ENCODE peak calls at places on chromosomes 4 and X, in five cellular contexts. One of them, this sample, is unnamed.

GRCh38 chr4:1795304-1796195 is 2.5 kb downstream of the FGFR3 start:
- DNase-seq in HFF-Myc: no peak
- DNase-seq in PC-3: no peak
- DNase-seq in heart right ventricle: no peak
- DNase-seq in HCT116: no peak
- DNase-seq in this sample: no peak

GRCh38 chr4:111283066-111283677 is 660.3 kb upstream of the PITX2 start:
- DNase-seq in HFF-Myc: peak
- DNase-seq in PC-3: peak
- DNase-seq in heart right ventricle: peak
- DNase-seq in HCT116: peak
- DNase-seq in this sample: peak

GRCh38 chr4:153731239-153731638 is 28.6 kb downstream of the RNF175 start:
- DNase-seq in HFF-Myc: peak
- DNase-seq in PC-3: no peak
- DNase-seq in heart right ventricle: no peak
- DNase-seq in HCT116: no peak
- DNase-seq in this sample: peak

GRCh38 chrX:143437439-143437838 is 79.8 kb downstream of the SPANXN3 start:
- DNase-seq in HFF-Myc: no peak
- DNase-seq in PC-3: peak
- DNase-seq in heart right ventricle: no peak
- DNase-seq in HCT116: no peak
- DNase-seq in this sample: no peak

GRCh38 chrX:11472879-11473278 is 179.7 kb downstream of the AMELX start:
- DNase-seq in HFF-Myc: no peak
- DNase-seq in PC-3: no peak
- DNase-seq in heart right ventricle: no peak
- DNase-seq in HCT116: no peak
- DNase-seq in this sample: no peak

GRCh38 chr4:1195109-1195671 is 22.8 kb upstream of the SPON2 start:
- DNase-seq in HFF-Myc: no peak
- DNase-seq in PC-3: no peak
- DNase-seq in heart right ventricle: no peak
- DNase-seq in HCT116: no peak
- DNase-seq in this sample: no peak

GRCh38 chr4:42768125-42768748 is 111.3 kb upstream of the ATP8A1 start:
- DNase-seq in HFF-Myc: no peak
- DNase-seq in PC-3: no peak
- DNase-seq in heart right ventricle: no peak
- DNase-seq in HCT116: no peak
- DNase-seq in this sample: no peak

GRCh38 chr4:10106421-10107039 is 10.1 kb downstream of the WDR1 start:
- DNase-seq in HFF-Myc: peak
- DNase-seq in PC-3: peak
- DNase-seq in heart right ventricle: no peak
- DNase-seq in HCT116: peak
- DNase-seq in this sample: peak

GRCh38 chr4:60344908-60345307 is 855.2 kb upstream of the ADGRL3 start:
- DNase-seq in HFF-Myc: no peak
- DNase-seq in PC-3: peak
- DNase-seq in heart right ventricle: no peak
- DNase-seq in HCT116: no peak
- DNase-seq in this sample: no peak

GRCh38 chr4:176753049-176753448 is 39.7 kb downstream of the VEGFC start:
- DNase-seq in HFF-Myc: peak
- DNase-seq in PC-3: peak
- DNase-seq in heart right ventricle: no peak
- DNase-seq in HCT116: no peak
- DNase-seq in this sample: peak

GRCh38 chr4:68180858-68181531 is 51.3 kb upstream of the TMPRSS11F start:
- DNase-seq in HFF-Myc: no peak
- DNase-seq in PC-3: peak
- DNase-seq in heart right ventricle: no peak
- DNase-seq in HCT116: no peak
- DNase-seq in this sample: peak

GRCh38 chr4:675036-675804 is 878 bp downstream of the MYL5 start:
- DNase-seq in HFF-Myc: no peak
- DNase-seq in PC-3: no peak
- DNase-seq in heart right ventricle: no peak
- DNase-seq in HCT116: no peak
- DNase-seq in this sample: peak

GRCh38 chr4:141193516-141193915 is 27.2 kb upstream of the ZNF330 start:
- DNase-seq in HFF-Myc: no peak
- DNase-seq in PC-3: no peak
- DNase-seq in heart right ventricle: no peak
- DNase-seq in HCT116: no peak
- DNase-seq in this sample: no peak

GRCh38 chr4:37661643-37662221 is 24.4 kb downstream of the RELL1 start:
- DNase-seq in HFF-Myc: peak
- DNase-seq in PC-3: no peak
- DNase-seq in heart right ventricle: no peak
- DNase-seq in HCT116: no peak
- DNase-seq in this sample: peak

GRCh38 chr4:667545-667925 is 6.5 kb downstream of the ATP5ME start:
- DNase-seq in HFF-Myc: no peak
- DNase-seq in PC-3: no peak
- DNase-seq in heart right ventricle: no peak
- DNase-seq in HCT116: no peak
- DNase-seq in this sample: no peak

GRCh38 chrX:105698386-105698785 is 124.0 kb upstream of the NRK start:
- DNase-seq in HFF-Myc: no peak
- DNase-seq in PC-3: peak
- DNase-seq in heart right ventricle: no peak
- DNase-seq in HCT116: no peak
- DNase-seq in this sample: no peak

GRCh38 chr4:67651536-67651935 is 49.4 kb downstream of the UBA6 start:
- DNase-seq in HFF-Myc: no peak
- DNase-seq in PC-3: no peak
- DNase-seq in heart right ventricle: no peak
- DNase-seq in HCT116: no peak
- DNase-seq in this sample: no peak

GRCh38 chrX:69988955-69989394 is 60.8 kb downstream of the AWAT2 start:
- DNase-seq in HFF-Myc: no peak
- DNase-seq in PC-3: no peak
- DNase-seq in heart right ventricle: peak
- DNase-seq in HCT116: peak
- DNase-seq in this sample: no peak

GRCh38 chr4:115657991-115658390 is 544.6 kb upstream of the NDST4 start:
- DNase-seq in HFF-Myc: no peak
- DNase-seq in PC-3: no peak
- DNase-seq in heart right ventricle: no peak
- DNase-seq in HCT116: no peak
- DNase-seq in this sample: no peak

GRCh38 chrX:40368611-40369061 is 212.1 kb upstream of the ATP6AP2 start:
- DNase-seq in HFF-Myc: no peak
- DNase-seq in PC-3: no peak
- DNase-seq in heart right ventricle: no peak
- DNase-seq in HCT116: no peak
- DNase-seq in this sample: no peak

GRCh38 chrX:151708821-151709220 is 7.0 kb upstream of the FATE1 start:
- DNase-seq in HFF-Myc: no peak
- DNase-seq in PC-3: no peak
- DNase-seq in heart right ventricle: no peak
- DNase-seq in HCT116: no peak
- DNase-seq in this sample: no peak

GRCh38 chrX:151712253-151712652 is 3.6 kb upstream of the FATE1 start:
- DNase-seq in HFF-Myc: no peak
- DNase-seq in PC-3: no peak
- DNase-seq in heart right ventricle: no peak
- DNase-seq in HCT116: no peak
- DNase-seq in this sample: no peak

GRCh38 chrX:151711787-151712186 is 4.0 kb upstream of the FATE1 start:
- DNase-seq in HFF-Myc: no peak
- DNase-seq in PC-3: no peak
- DNase-seq in heart right ventricle: no peak
- DNase-seq in HCT116: no peak
- DNase-seq in this sample: no peak

GRCh38 chrX:151711154-151711553 is 4.7 kb upstream of the FATE1 start:
- DNase-seq in HFF-Myc: no peak
- DNase-seq in PC-3: no peak
- DNase-seq in heart right ventricle: no peak
- DNase-seq in HCT116: no peak
- DNase-seq in this sample: no peak

GRCh38 chrX:151710457-151710856 is 5.4 kb upstream of the FATE1 start:
- DNase-seq in HFF-Myc: no peak
- DNase-seq in PC-3: no peak
- DNase-seq in heart right ventricle: no peak
- DNase-seq in HCT116: no peak
- DNase-seq in this sample: peak
- TF ChIP-seq CTCF in HFF-Myc: no peak
- TF ChIP-seq CTCF in PC-3: no peak
- TF ChIP-seq CTCF in heart right ventricle: no peak
- TF ChIP-seq CTCF in HCT116: no peak
- TF ChIP-seq CTCF in this sample: no peak

DNA sequence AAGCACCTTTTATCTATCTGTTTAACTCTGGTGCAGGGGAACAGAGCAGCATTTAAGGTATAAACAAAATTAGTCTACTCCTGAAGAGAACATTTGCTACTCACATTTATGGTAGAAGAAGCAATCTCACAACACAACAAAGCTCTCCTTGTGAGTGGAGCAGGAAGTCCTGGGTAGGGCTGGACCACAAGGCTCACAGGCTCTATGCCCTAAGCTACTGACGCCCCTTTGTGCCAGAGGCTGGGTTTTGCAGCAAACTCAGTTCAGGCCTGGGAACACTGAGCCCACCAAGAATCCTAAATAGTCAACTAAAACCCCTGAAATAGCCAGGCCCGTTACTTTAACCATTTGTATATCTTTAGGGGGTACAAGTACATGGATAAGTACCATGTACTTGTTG is 4.7 kb upstream of the ZXDB start:
- DNase-seq in HFF-Myc: no peak
- DNase-seq in PC-3: no peak
- DNase-seq in heart right ventricle: no peak
- DNase-seq in HCT116: no peak
- DNase-seq in this sample: no peak
- TF ChIP-seq CTCF in HFF-Myc: no peak
- TF ChIP-seq CTCF in PC-3: no peak
- TF ChIP-seq CTCF in heart right ventricle: no peak
- TF ChIP-seq CTCF in HCT116: no peak
- TF ChIP-seq CTCF in this sample: no peak

GRCh38 chr4:44632733-44633132 is 18.7 kb downstream of the YIPF7 start:
- DNase-seq in HFF-Myc: no peak
- DNase-seq in PC-3: no peak
- DNase-seq in heart right ventricle: no peak
- DNase-seq in HCT116: no peak
- DNase-seq in this sample: no peak

GRCh38 chr4:44629280-44629866 is 22.1 kb downstream of the YIPF7 start:
- DNase-seq in HFF-Myc: peak
- DNase-seq in PC-3: peak
- DNase-seq in heart right ventricle: no peak
- DNase-seq in HCT116: peak
- DNase-seq in this sample: peak

DNA sequence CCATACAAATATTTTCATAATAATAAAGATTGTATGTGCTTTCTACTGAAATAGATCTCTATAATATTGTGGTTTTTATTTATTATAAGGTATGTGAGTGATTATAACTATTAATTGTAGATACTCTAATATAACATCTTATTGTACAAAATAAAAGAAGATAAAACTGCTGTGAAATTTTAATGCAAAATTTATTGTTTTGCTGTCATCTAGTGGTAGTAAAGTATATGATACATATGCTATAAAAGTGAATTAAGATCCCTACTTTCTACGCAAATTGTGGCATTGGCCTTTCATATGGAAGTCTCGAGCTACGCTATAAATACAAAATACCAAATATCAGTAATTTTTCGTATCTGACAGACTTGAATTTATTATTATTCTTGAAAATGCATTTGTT is 19.3 kb downstream of the YIPF7 start:
- DNase-seq in HFF-Myc: no peak
- DNase-seq in PC-3: peak
- DNase-seq in heart right ventricle: no peak
- DNase-seq in HCT116: no peak
- DNase-seq in this sample: no peak
- TF ChIP-seq CTCF in HFF-Myc: no peak
- TF ChIP-seq CTCF in PC-3: peak
- TF ChIP-seq CTCF in heart right ventricle: no peak
- TF ChIP-seq CTCF in HCT116: peak
- TF ChIP-seq CTCF in this sample: no peak

DNA sequence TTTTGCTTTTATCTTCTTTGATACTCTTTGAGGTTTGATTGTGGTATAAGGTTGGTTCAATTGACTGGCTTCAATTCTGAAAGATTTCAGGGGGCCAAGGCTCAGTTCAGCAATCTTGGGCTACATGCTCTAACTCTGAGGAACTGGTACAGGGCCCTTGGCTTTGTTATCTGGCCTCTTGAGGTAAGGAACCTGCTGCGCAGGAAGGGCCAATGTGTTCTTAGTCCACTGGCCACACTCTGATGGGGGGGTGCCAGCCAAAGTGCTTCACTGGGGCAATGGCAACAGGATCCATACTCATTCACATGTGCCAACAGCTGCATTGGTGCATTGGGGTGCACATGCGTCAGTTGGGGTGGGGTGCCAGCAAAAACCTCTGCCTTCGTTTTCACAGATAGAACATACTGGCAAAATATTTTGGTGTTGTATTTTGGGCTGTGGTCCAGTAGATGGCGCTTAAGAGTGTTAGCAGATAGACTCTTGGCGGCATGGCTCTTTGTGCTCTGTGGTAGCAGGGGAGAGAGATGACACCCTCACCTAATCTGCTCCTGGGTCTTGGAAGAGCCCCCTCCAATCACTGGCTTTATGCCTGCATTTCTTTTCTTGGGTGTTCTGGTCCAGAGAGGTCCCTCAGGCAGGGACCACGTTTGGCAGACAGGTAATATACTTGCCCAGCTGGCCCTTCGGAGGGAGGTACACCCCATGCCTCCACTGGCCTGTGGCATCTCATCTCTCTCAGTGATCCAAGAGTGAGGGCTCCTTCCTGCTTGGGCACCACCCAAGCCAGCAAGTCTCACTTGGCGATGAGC is 42.9 kb downstream of the NDST3 start:
- DNase-seq in HFF-Myc: peak
- DNase-seq in PC-3: peak
- DNase-seq in heart right ventricle: no peak
- DNase-seq in HCT116: peak
- DNase-seq in this sample: peak
- TF ChIP-seq CTCF in HFF-Myc: peak
- TF ChIP-seq CTCF in PC-3: peak
- TF ChIP-seq CTCF in heart right ventricle: no peak
- TF ChIP-seq CTCF in HCT116: peak
- TF ChIP-seq CTCF in this sample: peak

DNA sequence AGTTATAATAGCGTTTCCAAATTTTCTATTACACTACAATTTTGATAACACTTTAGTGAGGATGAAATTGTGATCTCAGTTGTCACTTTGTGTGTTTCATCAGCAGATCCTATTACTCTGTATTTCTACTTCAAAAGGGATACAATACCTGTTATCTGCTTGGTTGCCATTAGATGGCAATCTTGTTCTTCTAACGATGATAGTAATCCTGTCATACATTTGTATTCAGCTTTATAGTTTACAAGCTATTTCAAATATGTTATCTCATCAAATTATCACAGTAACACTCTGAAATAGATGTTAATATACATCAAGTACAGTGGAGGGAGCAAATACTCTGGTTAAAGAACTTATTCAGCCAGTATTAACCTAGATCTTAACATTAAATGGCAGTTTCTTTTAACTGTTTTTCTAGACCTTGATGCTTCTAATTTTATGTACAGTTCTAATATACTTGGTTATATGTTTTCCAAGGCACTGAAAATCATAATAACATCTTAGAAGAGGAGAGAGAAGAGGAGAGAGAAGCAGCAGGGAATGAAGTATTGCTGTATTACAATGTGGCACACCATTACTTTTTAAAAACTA is 292.0 kb downstream of the CCSER1 start:
- DNase-seq in HFF-Myc: peak
- DNase-seq in PC-3: peak
- DNase-seq in heart right ventricle: no peak
- DNase-seq in HCT116: peak
- DNase-seq in this sample: peak
- TF ChIP-seq CTCF in HFF-Myc: peak
- TF ChIP-seq CTCF in PC-3: peak
- TF ChIP-seq CTCF in heart right ventricle: no peak
- TF ChIP-seq CTCF in HCT116: peak
- TF ChIP-seq CTCF in this sample: peak